ENCODE peak calls at places on chromosomes 7 and 10, in ten cellular contexts. Y, B, G, P, E, Q, Z, W, I and S are unnamed samples.

GRCh38 chr7:143013897-143014296 is 13.0 kb downstream of the OR9A2 start:
- DNase-seq in Y (no peak), B (peak), G (no peak), P (no peak), E (no peak), Q (no peak), Z (no peak), W (no peak), I (peak), S (no peak)

GRCh38 chr7:84291756-84292155 is 97.2 kb upstream of the SEMA3A start:
- DNase-seq in Y (no peak), B (no peak), G (no peak), P (no peak), E (no peak), Q (no peak), Z (peak), W (no peak), I (no peak), S (no peak)

GRCh38 chr7:30473903-30474302 is 4.7 kb downstream of the NOD1 start:
- DNase-seq in Y (no peak), B (no peak), G (no peak), P (no peak), E (no peak), Q (no peak), Z (no peak), W (no peak), I (no peak), S (no peak)

GRCh38 chr10:121510201-121510771 is 88.0 kb downstream of the FGFR2 start:
- DNase-seq in Y (no peak), B (no peak), G (no peak), P (no peak), E (no peak), Q (peak), Z (no peak), W (peak), I (no peak), S (no peak)

GRCh38 chr7:67823345-67823744 is 826.7 kb downstream of the TYW1 start:
- DNase-seq in Y (no peak), B (peak), G (no peak), P (no peak), E (no peak), Q (no peak), Z (no peak), W (no peak), I (no peak), S (no peak)

GRCh38 chr10:71545001-71545400 is 148.3 kb downstream of the CDH23 start:
- DNase-seq in Y (no peak), B (no peak), G (no peak), P (no peak), E (no peak), Q (no peak), Z (no peak), W (no peak), I (no peak), S (no peak)

GRCh38 chr10:44366936-44367630 is 17.8 kb downstream of the CXCL12 start:
- DNase-seq in Y (no peak), B (no peak), G (no peak), P (no peak), E (no peak), Q (no peak), Z (no peak), W (no peak), I (no peak), S (no peak)

GRCh38 chr10:78292250-78292986 is 258.8 kb downstream of the RPS24 start:
- DNase-seq in Y (no peak), B (no peak), G (no peak), P (no peak), E (no peak), Q (no peak), Z (no peak), W (no peak), I (no peak), S (no peak)

GRCh38 chr10:46536781-46537180 is 19.7 kb downstream of the GPRIN2 start:
- DNase-seq in Y (no peak), B (no peak), G (peak), P (no peak), E (no peak), Q (no peak), Z (no peak), W (no peak), I (no peak), S (no peak)

GRCh38 chr10:59383436-59383835 is 21.1 kb upstream of the FAM13C start:
- DNase-seq in Y (no peak), B (no peak), G (no peak), P (no peak), E (no peak), Q (no peak), Z (no peak), W (no peak), I (no peak), S (no peak)

GRCh38 chr7:341841-342638 is 52.1 kb downstream of the FOXL3 start:
- DNase-seq in Y (no peak), B (no peak), G (peak), P (no peak), E (no peak), Q (no peak), Z (no peak), W (no peak), I (no peak), S (no peak)

GRCh38 chr10:91251430-91252056 is 31.1 kb downstream of the PCGF5 start:
- DNase-seq in Y (peak), B (peak), G (peak), P (peak), E (peak), Q (peak), Z (peak), W (peak), I (peak), S (peak)